ENCODE peak calls at places on chromosomes 7 and 10, in four cellular contexts. T, G, W and N are unnamed samples.

GRCh38 chr10:46079831-46080585 is 33.9 kb upstream of the MSMB start:
- DNase-seq in G (peak), T (no peak), W (no peak), N (no peak)

GRCh38 chr10:46291817-46292572 is 5.2 kb downstream of the ANTXRL start:
- DNase-seq in T (no peak), W (no peak), G (no peak), N (no peak)

GRCh38 chr10:4062072-4062471 is 277.1 kb upstream of the KLF6 start:
- DNase-seq in G (no peak), T (no peak), W (no peak), N (no peak)

GRCh38 chr7:2939193-2939885 is 95.2 kb upstream of the GNA12 start:
- DNase-seq in T (no peak), G (no peak), W (no peak), N (no peak)

GRCh38 chr7:105643384-105643783 is 62.1 kb upstream of the EFCAB10 start:
- DNase-seq in G (no peak), T (peak), W (no peak), N (no peak)

GRCh38 chr10:67861750-67862460 is 22.6 kb upstream of the SIRT1 start:
- DNase-seq in W (no peak), T (no peak), G (no peak), N (no peak)

GRCh38 chr7:101857358-101857794 is 40.0 kb downstream of the CUX1 start:
- DNase-seq in T (no peak), G (no peak), W (peak), N (no peak)

GRCh38 chr10:76723781-76724336 is 913.7 kb downstream of the KCNMA1 start:
- DNase-seq in W (no peak), G (no peak), T (no peak), N (no peak)

GRCh38 chr10:94279835-94280709 is 82.7 kb downstream of the NOC3L start:
- DNase-seq in W (peak), G (peak), T (peak), N (no peak)

GRCh38 chr7:42527004-42527403 is 290.0 kb upstream of the GLI3 start:
- DNase-seq in G (no peak), W (no peak), T (no peak), N (no peak)

GRCh38 chr10:76874151-76874550 is 763.5 kb downstream of the KCNMA1 start:
- DNase-seq in W (no peak), G (no peak), T (no peak), N (no peak)

GRCh38 chr7:107643938-107644703 is 16.5 kb upstream of the SLC26A4 start:
- DNase-seq in T (no peak), G (no peak), W (no peak), N (no peak)

GRCh38 chr10:129579228-129579627 is 112.2 kb downstream of the MGMT start:
- DNase-seq in G (no peak), T (no peak), W (no peak), N (no peak)

GRCh38 chr10:101441539-101442455 is 87.8 kb downstream of the BTRC start:
- DNase-seq in T (peak), W (peak), G (peak), N (no peak)

GRCh38 chr7:39621261-39621660 is 2.1 kb upstream of the RALA start:
- DNase-seq in W (no peak), G (no peak), T (no peak), N (no peak)

GRCh38 chr7:101549734-101550133 is 79.4 kb downstream of the MYL10 start:
- DNase-seq in T (no peak), G (no peak), W (no peak), N (no peak)

GRCh38 chr7:117127585-117128168 is 174.4 kb downstream of the ST7 start:
- DNase-seq in G (peak), T (peak), W (no peak), N (no peak)

GRCh38 chr10:117339569-117339968 is 35.7 kb downstream of the PDZD8 start:
- DNase-seq in T (no peak), G (no peak), W (no peak), N (no peak)

GRCh38 chr7:103929808-103930415 is 59.5 kb downstream of the RELN start:
- DNase-seq in T (no peak), W (no peak), G (no peak), N (no peak)

GRCh38 chr7:128740996-128741395 is 1.8 kb downstream of the CALU start:
- DNase-seq in G (no peak), W (no peak), T (no peak), N (no peak)

GRCh38 chr10:103053659-103054581 is 135.8 kb downstream of the CNNM2 start:
- DNase-seq in G (peak), T (peak), W (peak), N (no peak)

GRCh38 chr7:140475747-140476333 is 3.5 kb downstream of the MKRN1 start:
- DNase-seq in T (peak), G (peak), W (peak), N (no peak)

GRCh38 chr7:130022623-130023175 is 28.5 kb downstream of the ZC3HC1 start:
- DNase-seq in T (no peak), G (no peak), W (no peak), N (no peak)

GRCh38 chr10:104036518-104037260 is 49.0 kb downstream of the COL17A1 start:
- DNase-seq in W (no peak), G (no peak), T (no peak), N (no peak)

GRCh38 chr10:686155-686931 is 3.1 kb downstream of the DIP2C start:
- DNase-seq in T (no peak), G (no peak), W (no peak), N (no peak)

GRCh38 chr10:61465807-61466425 is 12.7 kb upstream of the TMEM26 start:
- DNase-seq in W (no peak), T (no peak), G (no peak), N (no peak)

GRCh38 chr7:128136215-128136597 is 104.9 kb upstream of the LEP start:
- DNase-seq in G (peak), T (peak), W (no peak), N (no peak)

GRCh38 chr10:100655760-100656421 is 89.5 kb upstream of the PAX2 start:
- DNase-seq in T (no peak), W (no peak), G (no peak), N (no peak)

GRCh38 chr10:8288600-8288999 is 234.1 kb downstream of the GATA3 start:
- DNase-seq in G (no peak), T (no peak), W (no peak), N (no peak)

GRCh38 chr7:103689262-103689661 is 243.3 kb upstream of the SLC26A5 start:
- DNase-seq in G (no peak), T (no peak), W (no peak), N (no peak)

DNA sequence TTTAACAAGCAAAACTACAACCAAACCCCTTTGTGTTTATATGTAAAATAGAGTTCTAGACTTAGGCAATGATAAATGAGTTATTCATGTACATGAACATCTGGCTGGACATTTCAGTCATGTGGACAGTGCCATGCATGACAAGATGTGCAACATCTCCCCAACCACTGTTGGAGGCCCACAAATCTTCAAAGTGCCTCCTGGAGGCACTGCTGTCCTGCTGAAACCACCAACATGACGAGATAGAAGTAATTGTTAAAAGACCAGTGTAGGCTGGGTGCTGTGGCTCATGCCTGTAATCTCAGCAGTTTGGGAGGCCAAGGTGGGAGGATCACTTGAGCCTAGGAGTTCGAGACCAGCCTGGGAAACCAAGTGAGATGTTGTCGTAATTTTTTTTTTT is 18.5 kb downstream of the PPIA start:
- DNase-seq in W (no peak), G (no peak), T (no peak), N (no peak)
- TF ChIP-seq CTCF in W (no peak), G (peak), T (no peak), N (no peak)

DNA sequence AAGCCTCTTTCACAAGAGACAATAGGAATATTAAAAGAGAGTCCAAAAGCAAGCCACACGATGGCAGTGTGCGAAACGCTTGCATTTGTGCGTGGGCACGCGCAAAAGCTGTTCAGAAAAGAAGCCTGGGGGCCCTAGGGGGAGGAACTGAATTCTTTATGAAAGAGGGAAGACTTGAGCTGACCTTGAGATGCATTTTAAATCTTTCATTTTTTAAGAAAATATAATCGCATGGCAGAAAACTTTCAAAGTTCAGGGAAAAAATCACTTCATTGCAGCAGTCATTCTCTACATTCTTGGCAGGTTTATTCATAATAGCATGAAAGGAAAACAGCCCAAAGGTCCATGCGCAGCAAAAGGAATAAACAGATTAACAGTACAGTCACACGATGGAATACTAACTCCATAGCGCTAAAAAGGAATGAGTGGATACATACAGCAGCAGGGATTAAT is 206.5 kb upstream of the PRKCQ start:
- DNase-seq in G (no peak), W (no peak), T (no peak), N (no peak)
- TF ChIP-seq CTCF in G (no peak), W (no peak), T (no peak), N (peak)

DNA sequence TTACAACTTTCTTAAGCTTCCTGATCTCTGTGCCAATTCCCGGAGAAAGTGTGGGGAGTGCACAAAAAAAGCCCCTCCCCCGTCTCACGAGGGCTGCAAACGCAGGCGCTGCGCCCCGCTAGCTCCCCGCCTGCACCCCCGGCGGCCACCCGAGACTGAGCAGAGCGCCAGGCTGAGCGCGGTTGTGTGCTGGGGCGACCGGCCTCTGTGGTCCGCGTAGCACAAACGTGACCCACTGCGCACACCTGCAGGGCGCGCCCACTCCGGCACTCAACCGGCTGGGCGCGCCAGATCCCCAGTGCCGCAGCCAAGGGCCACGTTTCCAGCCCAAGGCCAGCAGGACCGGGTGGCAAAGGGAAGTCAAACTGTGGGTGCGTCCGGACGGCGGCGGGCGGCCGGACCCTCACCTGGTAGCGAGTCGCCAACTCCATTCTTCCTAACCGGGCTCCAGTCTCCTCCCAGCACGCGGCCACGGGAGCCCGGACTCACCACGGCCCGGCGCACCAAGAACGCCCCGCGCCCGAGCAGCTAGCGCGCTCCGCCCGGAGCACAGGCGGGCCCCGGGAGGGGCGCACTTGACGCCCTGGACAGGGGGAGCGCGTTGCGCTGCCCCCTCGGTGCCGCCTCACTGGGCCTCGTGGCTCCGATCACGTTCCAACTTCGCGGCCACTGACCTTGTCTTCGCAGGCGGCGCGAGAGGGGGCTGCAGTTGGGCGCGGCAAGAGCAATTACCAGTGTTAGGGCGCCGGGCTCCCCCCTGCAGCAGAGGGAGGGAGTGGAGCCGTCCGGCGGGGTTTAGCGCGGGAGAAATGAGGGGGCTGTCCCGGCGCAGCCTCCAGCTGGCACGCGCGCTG is at the start of gene CDCA7L:
- DNase-seq in T (peak), G (no peak), W (peak), N (peak)
- TF ChIP-seq CTCF in T (no peak), G (no peak), W (no peak), N (peak)

GRCh38 chr7:47285860-47286491 is 295.9 kb downstream of the TNS3 start:
- DNase-seq in T (no peak), W (no peak), G (no peak), N (no peak)
- TF ChIP-seq CTCF in T (no peak), W (no peak), G (no peak), N (no peak)

GRCh38 chr7:109386959-109387358 is 817.3 kb downstream of the DNAJB9 start:
- DNase-seq in G (no peak), W (no peak), T (no peak), N (no peak)
- TF ChIP-seq CTCF in G (no peak), W (no peak), T (no peak), N (no peak)

GRCh38 chr7:44152971-44153947 is 12.1 kb upstream of the MYL7 start:
- DNase-seq in G (no peak), T (no peak), W (no peak), N (no peak)
- TF ChIP-seq CTCF in G (peak), T (no peak), W (no peak), N (no peak)

DNA sequence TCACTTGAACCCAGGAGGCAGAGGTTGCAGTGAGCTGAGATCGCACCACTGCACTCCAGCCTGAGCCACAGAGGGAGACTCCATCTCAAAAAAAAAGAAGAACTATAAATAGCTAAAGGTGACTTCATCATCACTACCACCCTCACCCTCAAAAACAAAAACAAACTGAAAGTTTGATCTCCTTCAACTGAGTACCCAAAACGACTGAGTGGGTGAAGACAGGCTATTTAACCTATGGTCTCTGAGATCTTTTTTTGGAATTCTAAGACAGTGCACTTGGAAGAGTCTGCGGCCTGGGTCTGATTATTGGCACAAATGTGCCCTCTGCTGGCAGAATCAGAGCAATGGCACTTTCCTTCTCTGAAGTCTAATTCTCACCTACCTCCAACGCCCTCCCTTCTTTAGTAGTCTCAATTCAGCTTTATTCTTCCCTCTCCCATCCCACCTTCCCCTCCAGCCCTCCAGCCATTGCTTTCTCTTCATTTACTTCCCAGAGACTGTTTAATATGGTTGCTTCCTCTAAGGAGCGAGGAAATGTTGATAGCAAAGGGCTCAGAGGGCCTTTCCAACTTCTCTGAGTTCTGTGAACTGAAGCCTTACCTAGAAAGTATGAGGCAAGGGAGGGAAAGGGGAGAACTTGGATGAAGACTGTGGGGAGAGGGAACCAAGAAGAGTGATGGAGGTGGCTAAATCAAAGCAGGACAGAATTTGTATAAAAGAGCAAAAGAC is 2.9 kb upstream of the MYOZ1 start:
- DNase-seq in G (peak), W (peak), T (peak), N (no peak)
- TF ChIP-seq CTCF in G (peak), W (peak), T (peak), N (peak)

GRCh38 chr7:49850921-49851613 is 77.6 kb downstream of the VWC2 start:
- DNase-seq in W (no peak), T (no peak), G (no peak), N (no peak)
- TF ChIP-seq CTCF in W (no peak), T (no peak), G (peak), N (peak)

GRCh38 chr10:73771722-73772279 is 10.0 kb upstream of the CHCHD1 start:
- DNase-seq in T (peak), G (no peak), W (peak), N (no peak)

GRCh38 chr10:73774637-73775036 is 7.2 kb upstream of the CHCHD1 start:
- DNase-seq in T (no peak), W (peak), G (no peak), N (no peak)

GRCh38 chr10:73769396-73769795 is 12.5 kb upstream of the CHCHD1 start:
- DNase-seq in W (no peak), T (no peak), G (no peak), N (no peak)

GRCh38 chr10:73773152-73773879 is 8.5 kb upstream of the CHCHD1 start:
- DNase-seq in T (no peak), W (peak), G (no peak), N (no peak)

DNA sequence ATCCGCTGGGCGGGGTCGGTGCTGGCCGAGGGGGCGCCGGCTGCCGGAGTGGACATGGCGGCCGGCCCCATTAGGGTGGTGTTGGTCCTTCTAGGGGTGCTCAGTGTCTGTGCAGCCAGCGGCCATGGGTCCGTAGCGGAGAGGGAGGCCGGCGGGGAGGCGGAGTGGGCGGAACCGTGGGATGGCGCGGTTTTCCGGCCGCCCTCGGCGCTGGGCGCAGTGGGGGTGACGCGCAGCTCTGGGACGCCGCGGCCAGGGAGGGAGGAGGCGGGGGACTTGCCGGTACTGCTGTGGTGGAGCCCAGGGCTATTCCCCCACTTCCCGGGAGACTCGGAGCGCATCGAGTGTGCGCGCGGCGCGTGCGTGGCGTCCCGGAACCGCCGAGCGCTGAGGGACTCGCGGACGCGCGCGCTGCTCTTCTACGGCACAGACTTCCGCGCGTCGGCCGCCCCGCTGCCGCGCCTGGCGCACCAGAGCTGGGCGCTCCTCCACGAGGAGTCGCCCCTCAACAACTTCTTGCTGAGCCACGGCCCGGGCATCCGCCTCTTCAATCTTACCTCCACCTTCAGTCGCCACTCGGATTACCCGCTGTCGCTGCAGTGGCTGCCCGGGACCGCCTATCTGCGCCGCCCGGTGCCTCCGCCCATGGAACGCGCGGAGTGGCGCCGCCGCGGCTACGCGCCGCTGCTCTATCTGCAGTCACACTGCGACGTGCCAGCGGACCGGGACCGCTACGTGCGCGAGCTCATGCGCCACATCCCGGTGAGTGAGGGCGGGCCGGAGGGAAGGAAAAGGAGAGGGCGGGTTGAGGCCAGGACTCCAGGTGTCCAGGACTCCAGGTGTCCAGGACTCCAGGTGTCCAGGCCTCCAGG is 9.3 kb upstream of the CHCHD1 start:
- DNase-seq in G (peak), T (peak), W (peak), N (peak)
- TF ChIP-seq CTCF in G (peak), T (no peak), W (no peak), N (no peak)